ENCODE peak calls at places on chromosomes 11 and 22, in seven cellular contexts. One of them, this sample, is unnamed.

GRCh38 chr11:35151241-35151640 is 12.3 kb downstream of the CD44 start:
- DNase-seq in NCI-H146: no peak
- DNase-seq in stimulated activated CD4-positive, alpha-beta T cell treated with anti-CD3 and anti-CD28 coated beads, TNF-alpha, amount 100 ng/mL, for 1 hour: no peak
- DNase-seq in KBM-7: no peak
- DNase-seq in HCEC 1CT: no peak
- DNase-seq in stimulated activated CD8-positive, alpha-beta memory T cell treated with anti-CD3 and anti-CD28 coated beads, Interleukin-7, amount 100 ng/mL, for 48 hours: no peak
- DNase-seq in HepG2: no peak
- DNase-seq in this sample: no peak

GRCh38 chr11:46006418-46007070 is 84.1 kb downstream of the LARGE2 start:
- DNase-seq in HepG2: peak; percentile 71
- DNase-seq in stimulated activated CD4-positive, alpha-beta T cell treated with anti-CD3 and anti-CD28 coated beads, TNF-alpha, amount 100 ng/mL, for 1 hour: no peak
- DNase-seq in KBM-7: peak; percentile 73
- DNase-seq in stimulated activated CD8-positive, alpha-beta memory T cell treated with anti-CD3 and anti-CD28 coated beads, Interleukin-7, amount 100 ng/mL, for 48 hours: no peak
- DNase-seq in HCEC 1CT: peak; percentile 69
- DNase-seq in NCI-H146: peak; percentile 66
- DNase-seq in this sample: peak; percentile 76

GRCh38 chr11:70159612-70160570 is 43.2 kb upstream of the FADD start:
- DNase-seq in stimulated activated CD4-positive, alpha-beta T cell treated with anti-CD3 and anti-CD28 coated beads, TNF-alpha, amount 100 ng/mL, for 1 hour: no peak
- DNase-seq in NCI-H146: no peak
- DNase-seq in stimulated activated CD8-positive, alpha-beta memory T cell treated with anti-CD3 and anti-CD28 coated beads, Interleukin-7, amount 100 ng/mL, for 48 hours: no peak
- DNase-seq in KBM-7: no peak
- DNase-seq in HepG2: no peak
- DNase-seq in HCEC 1CT: no peak
- DNase-seq in this sample: peak; percentile 39

GRCh38 chr22:49687333-49687732 is 140.3 kb downstream of the BRD1 start:
- DNase-seq in NCI-H146: no peak
- DNase-seq in stimulated activated CD4-positive, alpha-beta T cell treated with anti-CD3 and anti-CD28 coated beads, TNF-alpha, amount 100 ng/mL, for 1 hour: no peak
- DNase-seq in KBM-7: no peak
- DNase-seq in HepG2: no peak
- DNase-seq in stimulated activated CD8-positive, alpha-beta memory T cell treated with anti-CD3 and anti-CD28 coated beads, Interleukin-7, amount 100 ng/mL, for 48 hours: no peak
- DNase-seq in HCEC 1CT: no peak
- DNase-seq in this sample: no peak

GRCh38 chr11:77381749-77382693 is 80.5 kb upstream of the GDPD4 start:
- DNase-seq in stimulated activated CD8-positive, alpha-beta memory T cell treated with anti-CD3 and anti-CD28 coated beads, Interleukin-7, amount 100 ng/mL, for 48 hours: no peak
- DNase-seq in NCI-H146: no peak
- DNase-seq in HepG2: no peak
- DNase-seq in HCEC 1CT: peak; percentile 47
- DNase-seq in stimulated activated CD4-positive, alpha-beta T cell treated with anti-CD3 and anti-CD28 coated beads, TNF-alpha, amount 100 ng/mL, for 1 hour: no peak
- DNase-seq in KBM-7: no peak
- DNase-seq in this sample: no peak

GRCh38 chr11:115087791-115088190 is 409.5 kb downstream of the NXPE2 start:
- DNase-seq in stimulated activated CD4-positive, alpha-beta T cell treated with anti-CD3 and anti-CD28 coated beads, TNF-alpha, amount 100 ng/mL, for 1 hour: no peak
- DNase-seq in NCI-H146: no peak
- DNase-seq in KBM-7: no peak
- DNase-seq in stimulated activated CD8-positive, alpha-beta memory T cell treated with anti-CD3 and anti-CD28 coated beads, Interleukin-7, amount 100 ng/mL, for 48 hours: no peak
- DNase-seq in HepG2: no peak
- DNase-seq in HCEC 1CT: no peak
- DNase-seq in this sample: no peak

GRCh38 chr22:49825944-49826602 is 1.6 kb downstream of the BRD1 start:
- DNase-seq in KBM-7: peak; percentile 33
- DNase-seq in HCEC 1CT: no peak
- DNase-seq in NCI-H146: no peak
- DNase-seq in stimulated activated CD8-positive, alpha-beta memory T cell treated with anti-CD3 and anti-CD28 coated beads, Interleukin-7, amount 100 ng/mL, for 48 hours: peak; percentile 35
- DNase-seq in stimulated activated CD4-positive, alpha-beta T cell treated with anti-CD3 and anti-CD28 coated beads, TNF-alpha, amount 100 ng/mL, for 1 hour: peak; percentile 39
- DNase-seq in HepG2: peak; percentile 38
- DNase-seq in this sample: peak; percentile 76

GRCh38 chr11:115552773-115553438 is 48.7 kb upstream of the CADM1 start:
- DNase-seq in NCI-H146: peak; percentile 16
- DNase-seq in stimulated activated CD4-positive, alpha-beta T cell treated with anti-CD3 and anti-CD28 coated beads, TNF-alpha, amount 100 ng/mL, for 1 hour: no peak
- DNase-seq in HCEC 1CT: no peak
- DNase-seq in HepG2: no peak
- DNase-seq in stimulated activated CD8-positive, alpha-beta memory T cell treated with anti-CD3 and anti-CD28 coated beads, Interleukin-7, amount 100 ng/mL, for 48 hours: no peak
- DNase-seq in KBM-7: no peak
- DNase-seq in this sample: no peak

GRCh38 chr22:46613606-46613997 is 6.6 kb upstream of the GRAMD4 start:
- DNase-seq in HCEC 1CT: no peak
- DNase-seq in stimulated activated CD8-positive, alpha-beta memory T cell treated with anti-CD3 and anti-CD28 coated beads, Interleukin-7, amount 100 ng/mL, for 48 hours: no peak
- DNase-seq in NCI-H146: no peak
- DNase-seq in KBM-7: no peak
- DNase-seq in stimulated activated CD4-positive, alpha-beta T cell treated with anti-CD3 and anti-CD28 coated beads, TNF-alpha, amount 100 ng/mL, for 1 hour: no peak
- DNase-seq in HepG2: no peak
- DNase-seq in this sample: peak; percentile 38

GRCh38 chr11:68329993-68330699 is 17.8 kb downstream of the LRP5 start:
- DNase-seq in NCI-H146: no peak
- DNase-seq in KBM-7: no peak
- DNase-seq in HepG2: no peak
- DNase-seq in HCEC 1CT: no peak
- DNase-seq in stimulated activated CD4-positive, alpha-beta T cell treated with anti-CD3 and anti-CD28 coated beads, TNF-alpha, amount 100 ng/mL, for 1 hour: no peak
- DNase-seq in stimulated activated CD8-positive, alpha-beta memory T cell treated with anti-CD3 and anti-CD28 coated beads, Interleukin-7, amount 100 ng/mL, for 48 hours: no peak
- DNase-seq in this sample: no peak

GRCh38 chr11:121767433-121767832 is 314.7 kb upstream of the SORL1-AS1 start:
- DNase-seq in NCI-H146: no peak
- DNase-seq in HCEC 1CT: no peak
- DNase-seq in KBM-7: no peak
- DNase-seq in stimulated activated CD8-positive, alpha-beta memory T cell treated with anti-CD3 and anti-CD28 coated beads, Interleukin-7, amount 100 ng/mL, for 48 hours: no peak
- DNase-seq in stimulated activated CD4-positive, alpha-beta T cell treated with anti-CD3 and anti-CD28 coated beads, TNF-alpha, amount 100 ng/mL, for 1 hour: no peak
- DNase-seq in HepG2: no peak
- DNase-seq in this sample: no peak

GRCh38 chr11:6755303-6755952 is 16.3 kb downstream of the OR2AG2 start:
- DNase-seq in stimulated activated CD4-positive, alpha-beta T cell treated with anti-CD3 and anti-CD28 coated beads, TNF-alpha, amount 100 ng/mL, for 1 hour: no peak
- DNase-seq in KBM-7: peak; percentile 48
- DNase-seq in stimulated activated CD8-positive, alpha-beta memory T cell treated with anti-CD3 and anti-CD28 coated beads, Interleukin-7, amount 100 ng/mL, for 48 hours: no peak
- DNase-seq in NCI-H146: peak; percentile 20
- DNase-seq in HepG2: peak; percentile 10
- DNase-seq in HCEC 1CT: peak; percentile 33
- DNase-seq in this sample: peak; percentile 35

This sample was measured in small intestine.